ENCODE peak calls at places on chromosomes 12 and 14, in nine cellular contexts. K is effector CD4-positive, alpha-beta T cell; D is Calu3; T is T-helper 1 cell; P is T-helper 2 cell; G is midbrain; I is NT2/D1; B is kidney glomerular epithelial cell; F is neural crest cell. R is an unnamed sample.

GRCh38 chr12:80553316-80553715 is 109.3 kb downstream of the PTPRQ start:
- DNase-seq in P (no peak), K (no peak), B (peak; percentile 52), I (no peak), F (no peak), G (no peak), T (no peak), D (no peak), R (peak; percentile 65)

GRCh38 chr14:99216191-99216590 is 55.8 kb downstream of the BCL11B start:
- DNase-seq in F (no peak), T (no peak), D (no peak), P (no peak), G (no peak), B (no peak), I (no peak), K (no peak), R (no peak)

GRCh38 chr12:67803450-67804034 is 155.0 kb downstream of the DYRK2 start:
- DNase-seq in D (no peak), P (no peak), T (no peak), B (no peak), F (no peak), I (no peak), G (no peak), K (no peak), R (no peak)

GRCh38 chr12:105431537-105431936 is 101.0 kb downstream of the C12orf75 start:
- DNase-seq in D (no peak), G (no peak), F (no peak), K (no peak), B (no peak), P (no peak), I (no peak), T (no peak), R (no peak)

GRCh38 chr14:69093551-69094421 is 59.1 kb downstream of the DCAF5 start:
- DNase-seq in F (peak; percentile 10), B (peak; percentile 6), P (no peak), I (no peak), T (no peak), K (no peak), G (peak; percentile 79), D (peak; percentile 66), R (no peak)

GRCh38 chr12:75489613-75490210 is 9.2 kb downstream of the GLIPR1 start:
- DNase-seq in K (no peak), T (no peak), P (no peak), B (peak; percentile 50), G (no peak), D (no peak), F (no peak), I (no peak), R (peak; percentile 86)

GRCh38 chr14:104714066-104714465 is 10.0 kb upstream of the ADSS1 start:
- DNase-seq in G (no peak), T (no peak), P (no peak), B (no peak), K (no peak), I (no peak), F (no peak), D (no peak), R (no peak)

GRCh38 chr12:90729741-90730140 is 225.2 kb downstream of the CCER1 start:
- DNase-seq in F (no peak), I (no peak), K (no peak), D (no peak), B (no peak), P (no peak), T (no peak), G (no peak), R (no peak)

GRCh38 chr12:123937707-123938600 is 34.7 kb downstream of the CCDC92 start:
- DNase-seq in D (no peak), T (no peak), B (peak; percentile 32), I (no peak), G (no peak), F (no peak), K (peak; percentile 17), P (peak; percentile 62), R (peak; percentile 13)

GRCh38 chr12:47079894-47080724 is at the start of gene AMIGO2:
- DNase-seq in P (peak; percentile 23), D (peak; percentile 55), B (peak; percentile 77), I (no peak), G (peak; percentile 38), F (peak; percentile 44), K (peak; percentile 25), T (peak; percentile 22), R (peak; percentile 84)

GRCh38 chr12:57258977-57259970 is 8.3 kb upstream of the STAC3 start:
- DNase-seq in I (no peak), F (no peak), G (no peak), T (no peak), B (no peak), D (no peak), K (no peak), P (no peak), R (no peak)

GRCh38 chr14:24241829-24242443 is 487 bp downstream of the TINF2 start:
- DNase-seq in P (peak; percentile 94), G (peak; percentile 95), B (peak; percentile 95), T (peak; percentile 93), K (peak; percentile 92), I (peak; percentile 68), F (peak; percentile 88), D (peak; percentile 95), R (peak; percentile 93)

GRCh38 chr14:94655169-94655710 is 43.0 kb downstream of the SERPINA3 start:
- DNase-seq in T (no peak), G (no peak), I (no peak), F (no peak), D (no peak), P (no peak), K (no peak), B (no peak), R (no peak)

R was measured in kidney tubule cell.